ENCODE peak calls at places on chromosomes 1 and 21, in seven cellular contexts. C, A, R, S, B, J and F are unnamed samples. For H3K4me1, the result is how much of the 10 kb centered on the place peaks cover.

GRCh38 chr1:6245869-6246496 is 2.0 kb downstream of the HES3 start:
- DNase-seq in C (no peak), A (peak), R (peak), S (peak), B (no peak), J (no peak), F (no peak)

GRCh38 chr21:15592957-15593356 is 136.8 kb upstream of the USP25 start:
- DNase-seq in C (no peak), A (no peak), R (no peak), S (no peak), B (no peak), J (no peak), F (no peak)

GRCh38 chr1:206463911-206464310 is 6.4 kb upstream of the IKBKE start:
- DNase-seq in C (no peak), A (no peak), R (no peak), S (no peak), B (no peak), J (no peak), F (no peak)

GRCh38 chr1:198605426-198605825 is 33.4 kb upstream of the PTPRC start:
- DNase-seq in C (no peak), A (no peak), R (peak), S (no peak), B (no peak), J (no peak), F (no peak)

GRCh38 chr1:239307886-239308285 is 78.5 kb upstream of the CHRM3 start:
- DNase-seq in C (no peak), A (no peak), R (no peak), S (no peak), B (no peak), J (peak), F (no peak)

GRCh38 chr1:92029241-92029922 is 403 bp upstream of the EPHX4 start:
- DNase-seq in C (peak), A (peak), R (peak), S (no peak), B (no peak), J (peak), F (peak)

GRCh38 chr1:23502951-23503350 is 19.0 kb upstream of the ASAP3 start:
- DNase-seq in C (no peak), A (no peak), R (no peak), S (no peak), B (no peak), J (no peak), F (no peak)

GRCh38 chr1:8201331-8201861 is 116.5 kb upstream of the SLC45A1 start:
- DNase-seq in C (peak), A (no peak), R (peak), S (no peak), B (no peak), J (peak), F (no peak)

GRCh38 chr1:244154882-244155531 is 103.9 kb downstream of the ZBTB18 start:
- DNase-seq in C (no peak), A (peak), R (no peak), S (no peak), B (peak), J (peak), F (no peak)

GRCh38 chr1:56315293-56315942 is 263.9 kb downstream of the PLPP3 start:
- DNase-seq in C (no peak), A (no peak), R (no peak), S (no peak), B (no peak), J (no peak), F (no peak)

GRCh38 chr1:154478013-154478412 is 24.0 kb upstream of the TDRD10 start:
- DNase-seq in C (no peak), A (no peak), R (no peak), S (no peak), B (no peak), J (no peak), F (no peak)

GRCh38 chr1:153685578-153686340 is 7.3 kb downstream of the NPR1 start:
- DNase-seq in C (no peak), A (no peak), R (no peak), S (no peak), B (no peak), J (no peak), F (no peak)

GRCh38 chr21:31798842-31799691 is 67.1 kb upstream of the SCAF4 start:
- DNase-seq in C (peak), A (no peak), R (no peak), S (no peak), B (no peak), J (peak), F (no peak)

GRCh38 chr1:33860671-33861070 is 3.2 kb upstream of the HMGB4 start:
- DNase-seq in C (no peak), A (no peak), R (no peak), S (no peak), B (no peak), J (no peak), F (no peak)

GRCh38 chr21:41422546-41423372 is 3.3 kb upstream of the MX1 start:
- DNase-seq in C (no peak), A (no peak), R (no peak), S (no peak), B (no peak), J (no peak), F (no peak)

GRCh38 chr1:3217096-3217724 is 148.2 kb downstream of the PRDM16 start:
- DNase-seq in C (no peak), A (no peak), R (no peak), S (no peak), B (no peak), J (no peak), F (no peak)

GRCh38 chr1:32676945-32677344 is 25.6 kb downstream of the SYNC start:
- DNase-seq in C (no peak), A (no peak), R (no peak), S (no peak), B (no peak), J (no peak), F (no peak)

GRCh38 chr1:69321311-69321710 is 246.4 kb upstream of the LRRC7 start:
- DNase-seq in C (no peak), A (no peak), R (peak), S (no peak), B (no peak), J (no peak), F (no peak)

GRCh38 chr1:6484826-6485139 is 6.7 kb downstream of the PLEKHG5 start:
- DNase-seq in C (no peak), A (no peak), R (no peak), S (no peak), B (no peak), J (no peak), F (no peak)

GRCh38 chr1:165831146-165831545 is 3.7 kb downstream of the UCK2 start:
- DNase-seq in C (no peak), A (no peak), R (no peak), S (no peak), B (no peak), J (no peak), F (no peak)

GRCh38 chr1:216215169-216215568 is 208.1 kb downstream of the USH2A start:
- DNase-seq in C (peak), A (no peak), R (peak), S (no peak), B (no peak), J (peak), F (no peak)

GRCh38 chr1:204680051-204680450 is 5.5 kb downstream of the LRRN2 start:
- DNase-seq in C (no peak), A (no peak), R (no peak), S (no peak), B (no peak), J (no peak), F (no peak)

GRCh38 chr1:189336115-189337100 is 1141.3 kb downstream of the BRINP3 start:
- DNase-seq in C (no peak), A (no peak), R (no peak), S (no peak), B (no peak), J (peak), F (no peak)

GRCh38 chr1:145720556-145720877 is 1.2 kb downstream of the CD160 start:
- DNase-seq in C (peak), A (no peak), R (peak), S (no peak), B (no peak), J (peak), F (peak)

GRCh38 chr1:199010492-199010891 is 371.7 kb downstream of the PTPRC start:
- DNase-seq in C (no peak), A (no peak), R (no peak), S (no peak), B (no peak), J (no peak), F (peak)

GRCh38 chr1:94384485-94385353 is 33.5 kb upstream of the ABCD3 start:
- DNase-seq in C (no peak), A (no peak), R (no peak), S (no peak), B (no peak), J (no peak), F (peak)

GRCh38 chr21:18677632-18678031 is 274.0 kb upstream of the TMPRSS15 start:
- DNase-seq in C (no peak), A (no peak), R (no peak), S (no peak), B (no peak), J (no peak), F (no peak)

GRCh38 chr1:91610829-91611228 is 110.2 kb downstream of the CDC7 start:
- DNase-seq in C (no peak), A (no peak), R (no peak), S (no peak), B (no peak), J (peak), F (no peak)

GRCh38 chr1:111480682-111481081 is 6.9 kb downstream of the C1orf162 start:
- DNase-seq in C (no peak), A (no peak), R (no peak), S (no peak), B (no peak), J (no peak), F (no peak)

GRCh38 chr1:26015358-26015757 is 6.2 kb upstream of the EXTL1 start:
- DNase-seq in C (peak), A (no peak), R (no peak), S (no peak), B (no peak), J (peak), F (peak)

GRCh38 chr1:185632659-185633428 is 101.3 kb upstream of the HMCN1 start:
- DNase-seq in C (peak), A (no peak), R (peak), S (no peak), B (no peak), J (peak), F (peak)

DNA sequence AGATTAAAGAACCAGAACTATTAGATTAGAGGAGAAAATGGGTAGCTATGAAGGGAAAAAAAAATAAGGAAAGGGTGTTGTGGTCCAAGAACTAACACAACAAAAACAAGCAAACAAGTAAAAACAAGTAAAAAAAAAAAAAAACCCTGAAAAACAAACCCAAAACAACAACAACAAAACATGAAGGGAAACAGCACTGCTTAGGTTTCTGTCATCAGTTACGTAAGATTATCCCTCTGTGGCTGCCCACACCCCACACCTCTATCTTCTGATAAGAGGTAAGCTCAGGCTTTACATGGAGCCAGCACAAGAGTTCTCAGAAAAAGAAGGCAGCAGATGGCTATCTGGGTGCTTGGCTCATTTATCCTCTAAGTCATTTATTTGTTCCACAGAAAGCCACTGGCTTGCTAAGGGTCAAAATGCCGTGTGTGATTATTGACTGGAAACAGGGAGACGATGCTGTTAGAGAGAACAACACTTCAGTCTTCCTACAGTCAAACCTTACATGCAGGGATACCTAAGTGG is 57.5 kb downstream of the KIAA0319L start:
- DNase-seq in C (no peak), A (no peak), R (peak), S (no peak), B (no peak), J (peak), F (no peak)
- H3K9ac ChIP-seq in C (no peak), A (no peak), R (no peak), S (no peak), B (no peak), J (no peak), F (no peak)

DNA sequence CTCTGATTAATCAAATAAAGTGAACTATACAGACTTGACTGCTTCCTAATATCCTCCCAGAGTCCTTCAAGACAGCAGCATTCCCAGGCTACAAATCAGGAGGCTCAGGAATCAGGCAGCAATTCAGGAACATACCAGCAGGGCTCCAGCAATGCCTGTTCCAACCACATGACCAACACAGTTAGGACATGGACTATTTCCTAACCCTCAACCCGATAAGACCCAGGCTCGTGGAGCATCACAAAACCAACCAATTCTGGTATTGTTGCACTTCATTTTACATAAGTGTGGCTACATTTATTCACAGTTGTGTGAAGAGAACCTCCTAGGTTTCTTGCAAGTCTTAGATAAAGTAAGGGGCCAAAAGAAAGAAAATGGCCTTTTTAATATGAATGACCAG is 546.2 kb upstream of the ADGRL2 start:
- DNase-seq in C (no peak), A (peak), R (peak), S (peak), B (no peak), J (peak), F (peak)
- H3K4me1 ChIP-seq in C (under half), A (under half), R (under half), S (under half), B (under half), J (under half), F (under half)

DNA sequence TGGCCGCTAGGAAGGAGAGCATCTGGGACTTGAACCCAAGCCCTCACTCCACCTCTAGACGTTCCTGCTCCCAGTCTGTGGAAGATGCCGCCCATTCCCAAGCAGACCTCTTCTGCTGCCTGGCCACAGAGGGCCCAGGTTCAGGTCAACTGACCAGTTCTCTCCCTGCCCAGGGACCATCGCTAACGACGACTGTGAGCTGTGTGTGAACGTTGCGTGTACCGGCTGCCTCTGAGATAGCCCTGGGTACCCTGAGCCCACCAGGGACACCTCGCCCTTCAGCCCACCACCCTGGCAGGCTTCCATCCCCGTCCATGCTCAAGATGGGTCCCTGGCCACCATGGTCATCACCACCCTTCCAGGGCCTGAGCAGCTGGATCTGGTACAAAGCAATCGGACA is 2.2 kb downstream of the GUCA2B start:
- DNase-seq in C (no peak), A (no peak), R (no peak), S (no peak), B (no peak), J (no peak), F (no peak)
- H2BK120ac ChIP-seq in C (no peak), A (no peak), R (no peak), S (no peak), B (no peak), J (no peak), F (no peak)

GRCh38 chr1:201456499-201457309 is 12.3 kb downstream of the PHLDA3 start:
- DNase-seq in C (peak), A (peak), R (peak), S (no peak), B (no peak), J (peak), F (peak)
- H3K9ac ChIP-seq in C (peak), A (no peak), R (no peak), S (peak), B (no peak), J (no peak), F (peak)

GRCh38 chr1:246460411-246460810 is 46.7 kb downstream of the SMYD3 start:
- DNase-seq in C (no peak), A (no peak), R (no peak), S (no peak), B (no peak), J (no peak), F (no peak)

GRCh38 chr1:246459213-246459612 is 47.9 kb downstream of the SMYD3 start:
- DNase-seq in C (no peak), A (peak), R (peak), S (no peak), B (no peak), J (no peak), F (no peak)

GRCh38 chr1:246462986-246463385 is 44.1 kb downstream of the SMYD3 start:
- DNase-seq in C (no peak), A (no peak), R (no peak), S (no peak), B (no peak), J (peak), F (no peak)
- H3K4me1 ChIP-seq in C (under half), A (under half), R (under half), S (under half), B (under half), J (under half), F (under half)